ENCODE peak calls at places on chromosomes 6 and 20, in eight cellular contexts. One of them, this sample, is unnamed.

GRCh38 chr6:87333591-87334181 is 4.6 kb upstream of the GJB7 start:
- DNase-seq in GM12865: no peak
- DNase-seq in lower leg skin: no peak
- DNase-seq in GM20000: no peak
- DNase-seq in IMR-90: peak
- DNase-seq in A549: no peak
- DNase-seq in glutamatergic neuron: no peak
- DNase-seq in esophagus muscularis mucosa: no peak
- DNase-seq in this sample: peak

GRCh38 chr6:32954983-32955802 is 2.3 kb upstream of the HLA-DMA start:
- DNase-seq in glutamatergic neuron: no peak
- DNase-seq in GM12865: peak
- DNase-seq in A549: peak
- DNase-seq in GM20000: no peak
- DNase-seq in IMR-90: peak
- DNase-seq in esophagus muscularis mucosa: peak
- DNase-seq in lower leg skin: no peak
- DNase-seq in this sample: no peak

GRCh38 chr20:20864346-20865096 is 152.1 kb upstream of the RALGAPA2 start:
- DNase-seq in GM20000: no peak
- DNase-seq in glutamatergic neuron: no peak
- DNase-seq in esophagus muscularis mucosa: no peak
- DNase-seq in GM12865: no peak
- DNase-seq in lower leg skin: no peak
- DNase-seq in A549: peak
- DNase-seq in IMR-90: no peak
- DNase-seq in this sample: peak

GRCh38 chr6:122153530-122153929 is 245.9 kb upstream of the HSF2 start:
- DNase-seq in esophagus muscularis mucosa: no peak
- DNase-seq in glutamatergic neuron: no peak
- DNase-seq in A549: no peak
- DNase-seq in GM20000: no peak
- DNase-seq in GM12865: no peak
- DNase-seq in lower leg skin: no peak
- DNase-seq in IMR-90: no peak
- DNase-seq in this sample: no peak

GRCh38 chr6:43285415-43285814 is 12.6 kb upstream of the SLC22A7 start:
- DNase-seq in GM12865: no peak
- DNase-seq in esophagus muscularis mucosa: no peak
- DNase-seq in lower leg skin: no peak
- DNase-seq in GM20000: no peak
- DNase-seq in IMR-90: no peak
- DNase-seq in glutamatergic neuron: no peak
- DNase-seq in A549: no peak
- DNase-seq in this sample: no peak

GRCh38 chr20:17172826-17173420 is 53.9 kb upstream of the PCSK2 start:
- DNase-seq in esophagus muscularis mucosa: no peak
- DNase-seq in lower leg skin: no peak
- DNase-seq in IMR-90: no peak
- DNase-seq in A549: no peak
- DNase-seq in GM20000: no peak
- DNase-seq in GM12865: no peak
- DNase-seq in glutamatergic neuron: no peak
- DNase-seq in this sample: no peak

GRCh38 chr20:19783966-19784401 is 25.9 kb downstream of the RIN2 start:
- DNase-seq in A549: peak
- DNase-seq in GM20000: no peak
- DNase-seq in lower leg skin: no peak
- DNase-seq in esophagus muscularis mucosa: no peak
- DNase-seq in GM12865: no peak
- DNase-seq in IMR-90: peak
- DNase-seq in glutamatergic neuron: no peak
- DNase-seq in this sample: peak

GRCh38 chr6:116316772-116317467 is 37.2 kb upstream of the TSPYL1 start:
- DNase-seq in GM12865: no peak
- DNase-seq in glutamatergic neuron: no peak
- DNase-seq in IMR-90: no peak
- DNase-seq in GM20000: no peak
- DNase-seq in esophagus muscularis mucosa: no peak
- DNase-seq in A549: no peak
- DNase-seq in lower leg skin: no peak
- DNase-seq in this sample: no peak

GRCh38 chr6:140071115-140071514 is 696.7 kb upstream of the CITED2 start:
- DNase-seq in A549: no peak
- DNase-seq in GM20000: no peak
- DNase-seq in IMR-90: peak
- DNase-seq in lower leg skin: no peak
- DNase-seq in glutamatergic neuron: no peak
- DNase-seq in esophagus muscularis mucosa: no peak
- DNase-seq in GM12865: no peak
- DNase-seq in this sample: peak

GRCh38 chr6:96853083-96853482 is 15.8 kb upstream of the GPR63 start:
- DNase-seq in esophagus muscularis mucosa: no peak
- DNase-seq in lower leg skin: no peak
- DNase-seq in A549: no peak
- DNase-seq in GM12865: peak
- DNase-seq in glutamatergic neuron: no peak
- DNase-seq in GM20000: no peak
- DNase-seq in IMR-90: no peak
- DNase-seq in this sample: no peak

GRCh38 chr6:109874086-109874485 is 104.0 kb upstream of the GPR6 start:
- DNase-seq in lower leg skin: peak
- DNase-seq in A549: no peak
- DNase-seq in glutamatergic neuron: no peak
- DNase-seq in IMR-90: no peak
- DNase-seq in esophagus muscularis mucosa: no peak
- DNase-seq in GM12865: no peak
- DNase-seq in GM20000: no peak
- DNase-seq in this sample: no peak

GRCh38 chr6:169253341-169253740 is 305 bp downstream of the THBS2 start:
- DNase-seq in GM20000: no peak
- DNase-seq in IMR-90: no peak
- DNase-seq in GM12865: no peak
- DNase-seq in esophagus muscularis mucosa: no peak
- DNase-seq in A549: no peak
- DNase-seq in lower leg skin: peak
- DNase-seq in glutamatergic neuron: no peak
- DNase-seq in this sample: no peak

GRCh38 chr6:7406743-7407142 is 17.1 kb downstream of the RIOK1 start:
- DNase-seq in glutamatergic neuron: no peak
- DNase-seq in IMR-90: peak
- DNase-seq in GM20000: no peak
- DNase-seq in esophagus muscularis mucosa: no peak
- DNase-seq in GM12865: no peak
- DNase-seq in lower leg skin: no peak
- DNase-seq in A549: no peak
- DNase-seq in this sample: no peak

GRCh38 chr6:55320691-55321086 is 6.6 kb upstream of the GFRAL start:
- DNase-seq in GM12865: no peak
- DNase-seq in lower leg skin: no peak
- DNase-seq in glutamatergic neuron: no peak
- DNase-seq in IMR-90: no peak
- DNase-seq in esophagus muscularis mucosa: no peak
- DNase-seq in GM20000: no peak
- DNase-seq in A549: no peak
- DNase-seq in this sample: no peak

GRCh38 chr6:111552241-111552744 is 53.4 kb downstream of the TRAF3IP2 start:
- DNase-seq in glutamatergic neuron: peak
- DNase-seq in lower leg skin: peak
- DNase-seq in GM20000: no peak
- DNase-seq in GM12865: no peak
- DNase-seq in A549: no peak
- DNase-seq in IMR-90: peak
- DNase-seq in esophagus muscularis mucosa: peak
- DNase-seq in this sample: peak

GRCh38 chr6:161064915-161065314 is 73.3 kb downstream of the MAP3K4 start:
- DNase-seq in IMR-90: no peak
- DNase-seq in glutamatergic neuron: no peak
- DNase-seq in A549: no peak
- DNase-seq in esophagus muscularis mucosa: no peak
- DNase-seq in GM20000: no peak
- DNase-seq in lower leg skin: no peak
- DNase-seq in GM12865: no peak
- DNase-seq in this sample: no peak

GRCh38 chr6:161066511-161066910 is 74.9 kb downstream of the MAP3K4 start:
- DNase-seq in GM20000: no peak
- DNase-seq in GM12865: no peak
- DNase-seq in A549: no peak
- DNase-seq in glutamatergic neuron: no peak
- DNase-seq in esophagus muscularis mucosa: no peak
- DNase-seq in lower leg skin: no peak
- DNase-seq in IMR-90: peak
- DNase-seq in this sample: no peak

GRCh38 chr6:161067749-161068148 is 76.2 kb downstream of the MAP3K4 start:
- DNase-seq in IMR-90: no peak
- DNase-seq in GM20000: no peak
- DNase-seq in A549: no peak
- DNase-seq in GM12865: no peak
- DNase-seq in esophagus muscularis mucosa: no peak
- DNase-seq in lower leg skin: no peak
- DNase-seq in glutamatergic neuron: no peak
- DNase-seq in this sample: no peak

GRCh38 chr6:161073940-161074339 is 82.4 kb downstream of the MAP3K4 start:
- DNase-seq in GM12865: no peak
- DNase-seq in IMR-90: no peak
- DNase-seq in lower leg skin: no peak
- DNase-seq in A549: no peak
- DNase-seq in esophagus muscularis mucosa: no peak
- DNase-seq in GM20000: no peak
- DNase-seq in glutamatergic neuron: no peak
- DNase-seq in this sample: no peak

DNA sequence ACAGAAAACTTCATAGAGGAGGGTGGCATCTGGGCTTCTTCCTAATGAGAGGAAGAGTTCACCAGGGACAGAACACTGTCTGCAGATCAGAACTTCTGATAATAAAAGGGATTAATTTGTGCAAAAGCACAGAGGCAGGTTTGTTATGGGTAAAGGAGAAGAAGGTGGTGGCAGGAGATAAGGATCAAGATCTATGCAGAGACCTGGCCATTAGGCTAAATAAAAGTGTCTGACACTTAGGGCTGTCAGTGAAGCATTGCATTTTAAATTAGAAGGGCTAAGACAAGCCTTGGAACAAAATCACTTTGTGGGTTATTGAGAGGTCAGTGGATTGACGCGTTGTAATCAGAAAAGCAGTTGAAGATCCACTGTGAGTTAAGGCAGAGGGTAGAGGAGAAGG is 76.7 kb downstream of the MAP3K4 start:
- DNase-seq in lower leg skin: no peak
- DNase-seq in glutamatergic neuron: no peak
- DNase-seq in GM12865: no peak
- DNase-seq in IMR-90: no peak
- DNase-seq in A549: no peak
- DNase-seq in esophagus muscularis mucosa: no peak
- DNase-seq in GM20000: no peak
- DNase-seq in this sample: no peak
- TF ChIP-seq CTCF in lower leg skin: no peak
- TF ChIP-seq CTCF in glutamatergic neuron: no peak
- TF ChIP-seq CTCF in GM12865: no peak
- TF ChIP-seq CTCF in IMR-90: no peak
- TF ChIP-seq CTCF in A549: no peak
- TF ChIP-seq CTCF in esophagus muscularis mucosa: no peak
- TF ChIP-seq CTCF in GM20000: no peak
- TF ChIP-seq CTCF in this sample: no peak

DNA sequence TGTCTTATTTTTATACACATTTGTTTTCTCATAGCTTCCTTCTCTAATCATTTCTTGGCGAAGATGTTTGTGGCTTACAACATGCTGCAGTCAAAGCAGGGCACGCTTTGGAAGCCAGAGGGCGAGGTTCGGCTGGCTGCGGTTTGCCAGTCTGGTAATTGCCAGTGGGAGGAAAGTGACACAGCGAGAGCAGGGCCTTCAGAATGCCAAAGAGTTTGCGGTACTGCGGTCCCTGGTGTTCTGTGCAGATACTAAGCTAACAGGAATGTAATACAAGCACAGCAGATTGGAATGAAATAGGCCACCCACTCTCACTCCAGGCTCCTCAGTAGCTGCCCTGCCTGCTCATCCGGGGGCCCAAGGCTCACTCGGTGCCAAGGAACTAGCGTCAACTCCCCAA is 58.7 kb upstream of the TGM3 start:
- DNase-seq in A549: no peak
- DNase-seq in GM12865: no peak
- DNase-seq in glutamatergic neuron: no peak
- DNase-seq in IMR-90: peak
- DNase-seq in esophagus muscularis mucosa: no peak
- DNase-seq in GM20000: no peak
- DNase-seq in lower leg skin: peak
- DNase-seq in this sample: peak
- TF ChIP-seq CTCF in A549: no peak
- TF ChIP-seq CTCF in GM12865: no peak
- TF ChIP-seq CTCF in glutamatergic neuron: no peak
- TF ChIP-seq CTCF in IMR-90: peak
- TF ChIP-seq CTCF in esophagus muscularis mucosa: no peak
- TF ChIP-seq CTCF in GM20000: no peak
- TF ChIP-seq CTCF in lower leg skin: no peak
- TF ChIP-seq CTCF in this sample: peak

GRCh38 chr20:54476336-54476928 is 1.0 kb downstream of the DOK5 start:
- DNase-seq in esophagus muscularis mucosa: peak
- DNase-seq in glutamatergic neuron: no peak
- DNase-seq in lower leg skin: no peak
- DNase-seq in A549: no peak
- DNase-seq in IMR-90: no peak
- DNase-seq in GM12865: no peak
- DNase-seq in GM20000: peak
- DNase-seq in this sample: no peak

GRCh38 chr20:54477556-54477955 is 2.2 kb downstream of the DOK5 start:
- DNase-seq in GM20000: no peak
- DNase-seq in IMR-90: peak
- DNase-seq in GM12865: no peak
- DNase-seq in esophagus muscularis mucosa: no peak
- DNase-seq in glutamatergic neuron: no peak
- DNase-seq in lower leg skin: no peak
- DNase-seq in A549: no peak
- DNase-seq in this sample: no peak

GRCh38 chr20:54477134-54477533 is 1.7 kb downstream of the DOK5 start:
- DNase-seq in esophagus muscularis mucosa: no peak
- DNase-seq in GM20000: no peak
- DNase-seq in lower leg skin: no peak
- DNase-seq in glutamatergic neuron: no peak
- DNase-seq in GM12865: no peak
- DNase-seq in A549: no peak
- DNase-seq in IMR-90: no peak
- DNase-seq in this sample: no peak

GRCh38 chr20:54481442-54481841 is 6.0 kb downstream of the DOK5 start:
- DNase-seq in IMR-90: no peak
- DNase-seq in GM12865: no peak
- DNase-seq in lower leg skin: no peak
- DNase-seq in GM20000: no peak
- DNase-seq in esophagus muscularis mucosa: no peak
- DNase-seq in A549: no peak
- DNase-seq in glutamatergic neuron: no peak
- DNase-seq in this sample: no peak

GRCh38 chr20:54479138-54479906 is 3.9 kb downstream of the DOK5 start:
- DNase-seq in A549: peak
- DNase-seq in GM12865: no peak
- DNase-seq in esophagus muscularis mucosa: no peak
- DNase-seq in lower leg skin: no peak
- DNase-seq in glutamatergic neuron: no peak
- DNase-seq in IMR-90: peak
- DNase-seq in GM20000: no peak
- DNase-seq in this sample: no peak
- TF ChIP-seq CTCF in A549: peak
- TF ChIP-seq CTCF in GM12865: peak
- TF ChIP-seq CTCF in esophagus muscularis mucosa: no peak
- TF ChIP-seq CTCF in lower leg skin: no peak
- TF ChIP-seq CTCF in glutamatergic neuron: peak
- TF ChIP-seq CTCF in IMR-90: peak
- TF ChIP-seq CTCF in GM20000: no peak
- TF ChIP-seq CTCF in this sample: peak

GRCh38 chr6:127576874-127577273 is at the start of gene C6orf58:
- DNase-seq in esophagus muscularis mucosa: no peak
- DNase-seq in IMR-90: no peak
- DNase-seq in glutamatergic neuron: no peak
- DNase-seq in lower leg skin: no peak
- DNase-seq in A549: no peak
- DNase-seq in GM12865: no peak
- DNase-seq in GM20000: no peak
- DNase-seq in this sample: no peak
- TF ChIP-seq CTCF in esophagus muscularis mucosa: no peak
- TF ChIP-seq CTCF in IMR-90: no peak
- TF ChIP-seq CTCF in glutamatergic neuron: no peak
- TF ChIP-seq CTCF in lower leg skin: no peak
- TF ChIP-seq CTCF in A549: no peak
- TF ChIP-seq CTCF in GM12865: no peak
- TF ChIP-seq CTCF in GM20000: no peak
- TF ChIP-seq CTCF in this sample: no peak

This sample was measured in HFFc6.